ENCODE peak calls at places on chromosomes 7 and 10, in four cellular contexts. C is lung, D is fibroblast of pulmonary artery, O is foreskin fibroblast. L is an unnamed sample.

GRCh38 chr7:113444281-113444680 is 325.9 kb upstream of the SMIM30 start:
- DNase-seq in C (no peak), D (no peak), O (peak; percentile 12), L (no peak)

GRCh38 chr10:22801759-22802158 is 87.4 kb upstream of the PIP4K2A start:
- DNase-seq in C (no peak), D (no peak), O (peak; percentile 28), L (no peak)

GRCh38 chr10:33163941-33164824 is 170.3 kb downstream of the NRP1 start:
- DNase-seq in C (no peak), D (no peak), O (no peak), L (no peak)

GRCh38 chr7:28078036-28078901 is 102.3 kb downstream of the JAZF1 start:
- DNase-seq in C (no peak), D (peak; percentile 69), O (peak; percentile 82), L (no peak)

GRCh38 chr10:114541081-114541833 is 116.8 kb downstream of the ABLIM1 start:
- DNase-seq in C (peak; percentile 41), D (peak; percentile 87), O (peak; percentile 89), L (no peak)

GRCh38 chr7:50369408-50370026 is 65.0 kb downstream of the IKZF1 start:
- DNase-seq in C (no peak), D (peak; percentile 10), O (no peak), L (no peak)

GRCh38 chr10:70234668-70235447 is 1.6 kb upstream of the PPA1 start:
- DNase-seq in C (no peak), D (peak; percentile 73), O (peak; percentile 93), L (no peak)

GRCh38 chr10:22251751-22252285 is 34.0 kb upstream of the EBLN1 start:
- DNase-seq in C (peak; percentile 68), D (peak; percentile 61), O (peak; percentile 72), L (no peak)

GRCh38 chr10:114398587-114399331 is 5.5 kb downstream of the AFAP1L2 start:
- DNase-seq in C (no peak), D (no peak), O (no peak), L (no peak)

GRCh38 chr10:30980951-30981616 is 50.6 kb downstream of the ZNF438 start:
- DNase-seq in C (peak; percentile 68), D (peak; percentile 92), O (peak; percentile 87), L (no peak)

GRCh38 chr10:18100664-18101063 is 39.6 kb upstream of the CACNB2 start:
- DNase-seq in C (no peak), D (peak; percentile 57), O (peak; percentile 18), L (no peak)

GRCh38 chr10:11782793-11783557 is 40.2 kb upstream of the PROSER2 start:
- DNase-seq in C (no peak), D (peak; percentile 74), O (peak; percentile 69), L (no peak)

GRCh38 chr10:677038-677437 is 12.4 kb downstream of the DIP2C start:
- DNase-seq in C (no peak), D (no peak), O (no peak), L (no peak)

GRCh38 chr7:47807756-47808155 is 140.5 kb downstream of the PKD1L1 start:
- DNase-seq in C (no peak), D (no peak), O (no peak), L (no peak)

GRCh38 chr7:98281757-98282652 is 519 bp downstream of the BRI3 start:
- DNase-seq in C (no peak), D (no peak), O (peak; percentile 27), L (no peak)

GRCh38 chr10:86160890-86161585 is 205.6 kb downstream of the GRID1 start:
- DNase-seq in C (no peak), D (no peak), O (no peak), L (no peak)

GRCh38 chr7:64602086-64602485 is 39.2 kb upstream of the ZNF680 start:
- DNase-seq in C (no peak), D (peak; percentile 23), O (no peak), L (no peak)

GRCh38 chr7:2613926-2614613 is 17.7 kb upstream of the TTYH3 start:
- DNase-seq in C (peak; percentile 82), D (peak; percentile 49), O (peak; percentile 59), L (no peak)

GRCh38 chr10:6416892-6417512 is 163.1 kb downstream of the PRKCQ start:
- DNase-seq in C (no peak), D (peak; percentile 72), O (peak; percentile 67), L (no peak)
- TF ChIP-seq CTCF in C (peak; percentile 53), D (peak; percentile 70), O (peak; percentile 50), L (peak; percentile 71)

GRCh38 chr7:22269057-22269456 is 87.9 kb downstream of the RAPGEF5 start:
- DNase-seq in C (no peak), D (no peak), O (no peak), L (no peak)

GRCh38 chr7:22271311-22271710 is 85.6 kb downstream of the RAPGEF5 start:
- DNase-seq in C (no peak), D (no peak), O (no peak), L (no peak)

GRCh38 chr7:22270371-22270770 is 86.6 kb downstream of the RAPGEF5 start:
- DNase-seq in C (no peak), D (peak; percentile 9), O (no peak), L (no peak)

GRCh38 chr7:22269963-22270362 is 87.0 kb downstream of the RAPGEF5 start:
- DNase-seq in C (no peak), D (no peak), O (no peak), L (no peak)

DNA sequence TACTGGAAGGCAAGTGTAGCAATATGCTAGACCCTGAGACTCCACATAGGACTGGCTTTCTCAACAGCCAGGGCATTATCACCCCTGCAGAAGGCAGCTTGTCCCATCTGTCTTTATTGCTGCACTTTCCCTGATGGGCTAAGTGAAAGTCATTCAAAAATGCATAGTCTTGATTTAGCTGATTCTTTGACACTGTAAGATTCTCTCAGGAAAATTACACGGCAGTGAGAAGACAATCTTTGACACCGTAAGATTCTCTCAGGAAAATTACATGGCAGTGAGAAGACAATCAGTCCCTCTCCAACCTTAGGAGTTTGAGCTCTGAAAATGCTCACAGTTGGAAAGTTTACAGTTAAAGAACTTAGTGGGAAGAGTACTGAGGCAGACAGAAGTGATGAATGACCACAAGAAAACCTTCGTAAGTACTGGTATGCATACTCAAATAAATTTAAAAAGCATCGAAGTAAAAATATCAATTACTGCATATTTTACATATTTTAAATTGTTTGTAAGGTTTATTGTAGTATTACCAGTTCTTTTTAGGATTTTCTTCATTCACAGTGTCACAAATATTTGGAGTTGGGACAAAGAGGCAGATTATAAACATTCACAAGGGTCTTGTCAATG is 88.9 kb downstream of the RAPGEF5 start:
- DNase-seq in C (no peak), D (no peak), O (no peak), L (no peak)
- TF ChIP-seq CTCF in C (no peak), D (no peak), O (no peak), L (no peak)

DNA sequence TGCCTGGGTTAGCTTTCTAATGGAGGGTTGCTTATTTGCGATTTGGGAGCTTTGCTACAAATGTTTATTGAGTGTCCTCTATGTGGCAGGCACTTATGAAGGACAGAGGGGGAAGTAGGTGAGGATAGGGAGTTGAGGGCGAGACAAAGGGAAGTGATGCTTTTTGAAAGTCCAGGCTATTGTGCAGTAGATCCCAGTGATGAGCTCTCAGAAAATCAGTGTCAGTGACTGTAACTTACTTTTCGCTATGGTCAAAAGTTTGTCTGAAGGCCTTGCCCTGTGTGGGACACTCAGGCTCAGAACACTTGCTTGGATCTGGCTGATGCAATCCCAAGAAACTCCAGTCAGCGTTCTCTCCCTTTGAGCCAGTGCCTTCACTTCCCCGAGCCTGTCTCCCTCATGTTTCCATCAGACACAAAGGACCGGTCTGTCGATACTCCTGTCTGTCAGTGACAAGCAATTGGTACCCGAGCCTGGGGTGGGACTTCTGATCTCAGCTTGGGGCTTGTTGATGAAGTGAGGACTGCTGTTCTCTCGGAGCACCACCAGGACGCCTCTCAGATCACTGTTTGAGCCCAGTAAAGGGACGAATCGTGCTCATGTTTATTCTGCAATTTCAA is 63.1 kb upstream of the SORCS3 start:
- DNase-seq in C (peak; percentile 21), D (no peak), O (peak; percentile 20), L (no peak)
- TF ChIP-seq CTCF in C (no peak), D (no peak), O (no peak), L (no peak)

GRCh38 chr7:147896121-147896520 is 694.4 kb upstream of the C7orf33 start:
- DNase-seq in C (no peak), D (no peak), O (no peak), L (no peak)

GRCh38 chr7:147894271-147894670 is 696.3 kb upstream of the C7orf33 start:
- DNase-seq in C (no peak), D (no peak), O (no peak), L (no peak)
- TF ChIP-seq CTCF in C (no peak), D (no peak), O (no peak), L (no peak)

GRCh38 chr10:93074137-93074596 is 474 bp downstream of the CYP26A1 start:
- DNase-seq in C (no peak), D (no peak), O (peak; percentile 15), L (no peak)
- TF ChIP-seq CTCF in C (no peak), D (no peak), O (no peak), L (peak; percentile 47)

DNA sequence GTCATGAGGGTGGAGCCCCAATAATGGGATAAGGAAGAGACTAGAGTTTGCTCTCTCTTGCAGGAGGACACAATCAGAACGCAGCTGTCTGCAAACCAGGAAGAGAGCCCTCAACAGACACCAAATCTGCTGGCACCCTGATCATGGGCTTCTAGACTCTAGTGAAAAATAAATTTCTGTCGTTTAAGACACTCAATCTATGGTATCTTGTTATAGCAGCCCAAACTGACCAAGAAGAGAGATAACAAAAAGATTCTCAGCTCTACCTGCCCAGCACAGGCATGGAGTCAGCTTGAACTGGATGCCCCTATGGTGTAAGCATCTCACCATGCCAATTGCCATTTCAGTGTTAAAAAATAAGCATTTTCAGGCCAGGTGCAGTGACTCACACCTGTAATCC is 155.7 kb downstream of the FGFR2 start:
- DNase-seq in C (no peak), D (no peak), O (no peak), L (no peak)
- TF ChIP-seq CTCF in C (no peak), D (no peak), O (no peak), L (no peak)

L was measured in osteocyte.